ENCODE peak calls at places on chromosomes 12 and 14, in eight cellular contexts. I is endothelial cell, L is uterus, B is psoas muscle, P is AG04450, O is GM23338, M is HepG2, N is upper lobe of right lung. Z is an unnamed sample.

GRCh38 chr12:50598321-50598862 is 93.6 kb downstream of the DIP2B start:
- DNase-seq in I (no peak), L (no peak), B (no peak), P (no peak), O (no peak), M (no peak), N (no peak), Z (no peak)

GRCh38 chr12:6215932-6216494 is 15.8 kb downstream of the CD9 start:
- DNase-seq in I (no peak), L (peak; percentile 72), B (peak; percentile 64), P (no peak), O (peak; percentile 67), M (no peak), N (peak; percentile 93), Z (no peak)

GRCh38 chr12:93518725-93519124 is 51.4 kb downstream of the MRPL42 start:
- DNase-seq in I (no peak), L (no peak), B (no peak), P (peak; percentile 38), O (no peak), M (no peak), N (no peak), Z (no peak)

GRCh38 chr14:44756577-44756976 is 205.2 kb downstream of the KLHL28 start:
- DNase-seq in I (no peak), L (no peak), B (no peak), P (no peak), O (no peak), M (no peak), N (no peak), Z (no peak)

GRCh38 chr12:87953257-87953860 is 75.8 kb downstream of the C12orf50 start:
- DNase-seq in I (peak; percentile 19), L (no peak), B (no peak), P (peak; percentile 36), O (peak; percentile 71), M (peak; percentile 15), N (no peak), Z (no peak)

GRCh38 chr14:94699831-94700230 is 70.1 kb downstream of the GSC start:
- DNase-seq in I (no peak), L (no peak), B (no peak), P (no peak), O (no peak), M (no peak), N (no peak), Z (no peak)

GRCh38 chr12:47763481-47764344 is 5.0 kb upstream of the RAPGEF3 start:
- DNase-seq in I (no peak), L (no peak), B (peak; percentile 41), P (no peak), O (no peak), M (no peak), N (no peak), Z (no peak)

GRCh38 chr14:74401504-74402241 is 24.3 kb downstream of the SYNDIG1L start:
- DNase-seq in I (peak; percentile 37), L (no peak), B (peak; percentile 58), P (no peak), O (peak; percentile 82), M (no peak), N (no peak), Z (no peak)

GRCh38 chr14:95311752-95312151 is 8.0 kb downstream of the CLMN start:
- DNase-seq in I (no peak), L (no peak), B (no peak), P (no peak), O (no peak), M (no peak), N (peak; percentile 72), Z (no peak)

GRCh38 chr14:64049616-64050381 is 197.0 kb downstream of the SYNE2 start:
- DNase-seq in I (no peak), L (no peak), B (no peak), P (no peak), O (no peak), M (no peak), N (no peak), Z (no peak)

GRCh38 chr12:62656576-62657362 is 190.1 kb downstream of the MON2 start:
- DNase-seq in I (no peak), L (no peak), B (no peak), P (no peak), O (peak; percentile 68), M (no peak), N (no peak), Z (no peak)

GRCh38 chr12:58764100-58764953 is 156.0 kb downstream of the LRIG3 start:
- DNase-seq in I (no peak), L (no peak), B (peak; percentile 18), P (no peak), O (no peak), M (peak; percentile 15), N (no peak), Z (no peak)

GRCh38 chr12:65825323-65825572 is 965 bp downstream of the HMGA2 start:
- DNase-seq in I (no peak), L (no peak), B (no peak), P (no peak), O (no peak), M (no peak), N (no peak), Z (no peak)

GRCh38 chr12:120504587-120504986 is 8.7 kb downstream of the DYNLL1 start:
- DNase-seq in I (no peak), L (no peak), B (no peak), P (no peak), O (peak; percentile 37), M (no peak), N (no peak), Z (no peak)

GRCh38 chr12:4214912-4215861 is 58.4 kb upstream of the CCND2 start:
- DNase-seq in I (no peak), L (peak; percentile 15), B (peak; percentile 79), P (no peak), O (no peak), M (no peak), N (peak; percentile 88), Z (no peak)

GRCh38 chr14:38238332-38238731 is 17.6 kb downstream of the CLEC14A start:
- DNase-seq in I (no peak), L (no peak), B (no peak), P (peak; percentile 7), O (no peak), M (no peak), N (no peak), Z (no peak)

GRCh38 chr12:67592228-67593011 is 56.1 kb upstream of the DYRK2 start:
- DNase-seq in I (no peak), L (no peak), B (no peak), P (no peak), O (no peak), M (no peak), N (no peak), Z (no peak)

GRCh38 chr14:63966407-63966806 is 113.6 kb downstream of the SYNE2 start:
- DNase-seq in I (no peak), L (no peak), B (no peak), P (no peak), O (no peak), M (no peak), N (no peak), Z (no peak)

GRCh38 chr12:71666259-71666658 is 2.2 kb downstream of the THAP2 start:
- DNase-seq in I (no peak), L (no peak), B (no peak), P (no peak), O (no peak), M (no peak), N (no peak), Z (no peak)

GRCh38 chr14:75910048-75910447 is 71.7 kb downstream of the TGFB3 start:
- DNase-seq in I (no peak), L (no peak), B (no peak), P (no peak), O (no peak), M (no peak), N (no peak), Z (no peak)

GRCh38 chr14:93263416-93263815 is 56.4 kb downstream of the UBR7 start:
- DNase-seq in I (no peak), L (no peak), B (no peak), P (no peak), O (no peak), M (no peak), N (no peak), Z (no peak)

DNA sequence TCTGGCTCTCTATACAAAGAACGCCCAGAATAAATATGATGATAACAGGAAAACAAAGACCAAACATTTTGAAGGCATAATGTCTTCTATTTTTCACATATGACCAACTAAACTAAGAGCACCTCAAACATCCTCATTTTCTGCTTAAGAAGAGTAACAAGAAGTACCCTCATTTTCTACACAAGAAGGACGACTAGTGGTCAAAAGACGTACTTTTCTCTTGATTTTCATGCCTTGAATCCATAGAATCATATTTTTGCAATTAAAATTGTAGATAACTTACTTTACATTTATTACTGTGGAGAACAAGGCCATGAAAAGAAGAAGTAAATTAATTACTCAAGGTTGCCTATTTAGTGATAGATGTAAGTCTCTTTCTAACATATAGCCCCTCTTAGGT is 358.6 kb downstream of the DUSP6 start:
- DNase-seq in I (no peak), L (no peak), B (no peak), P (peak; percentile 44), O (peak; percentile 65), M (peak; percentile 36), N (no peak), Z (no peak)
- TF ChIP-seq CTCF in I (peak; percentile 66), L (peak; percentile 57), B (peak; percentile 72), P (peak; percentile 60), O (peak; percentile 88), M (peak; percentile 55), N (peak; percentile 63), Z (peak; percentile 91)

DNA sequence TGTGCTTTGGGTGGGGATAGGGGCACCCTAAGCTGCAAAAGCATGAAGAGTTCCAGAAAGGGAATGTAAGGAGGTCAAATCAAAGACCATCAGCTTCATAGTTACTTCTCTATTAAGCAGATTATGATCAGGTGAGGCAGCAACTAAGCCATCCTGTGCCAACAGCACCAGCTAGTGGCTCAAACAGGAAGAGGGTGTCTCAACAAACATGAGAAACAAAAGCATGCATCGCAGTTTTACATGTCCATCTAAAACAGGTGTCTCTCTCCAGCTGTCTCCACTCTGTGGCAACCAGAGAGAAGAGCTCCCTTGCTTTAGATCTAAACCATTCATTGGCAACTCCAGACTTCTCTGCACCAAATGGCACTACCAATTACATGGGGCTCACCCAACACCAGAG is 52.9 kb downstream of the ACTN1 start:
- DNase-seq in I (no peak), L (no peak), B (no peak), P (no peak), O (peak; percentile 43), M (no peak), N (no peak), Z (no peak)
- TF ChIP-seq CTCF in I (no peak), L (no peak), B (no peak), P (peak; percentile 55), O (peak; percentile 61), M (peak; percentile 47), N (peak; percentile 10), Z (peak; percentile 73)

DNA sequence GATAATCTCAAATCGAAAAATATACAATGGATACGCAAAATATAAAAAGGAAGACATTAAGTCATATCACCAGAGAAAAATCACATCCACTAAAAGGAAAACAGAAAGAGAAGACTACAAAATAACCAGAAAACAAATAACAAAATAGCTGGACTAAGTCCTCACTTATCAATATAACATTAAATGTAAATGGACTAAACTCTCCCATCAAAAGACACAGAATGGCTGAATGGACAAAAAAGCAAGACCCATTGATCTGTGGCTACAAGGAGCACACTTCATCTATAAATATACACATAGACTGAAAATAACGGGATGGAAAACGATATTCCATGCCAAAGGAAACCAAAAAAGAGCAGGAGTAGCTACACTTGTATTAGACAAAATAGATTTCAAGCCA is 161.0 kb upstream of the PRKD1 start:
- DNase-seq in I (no peak), L (no peak), B (no peak), P (no peak), O (no peak), M (no peak), N (no peak), Z (no peak)
- TF ChIP-seq CTCF in I (no peak), L (no peak), B (no peak), P (no peak), O (no peak), M (no peak), N (no peak), Z (no peak)

GRCh38 chr12:53701518-53702264 is 25.6 kb downstream of the CALCOCO1 start:
- DNase-seq in I (peak; percentile 87), L (peak; percentile 83), B (peak; percentile 90), P (peak; percentile 30), O (peak; percentile 82), M (peak; percentile 43), N (peak; percentile 91), Z (no peak)
- TF ChIP-seq CTCF in I (peak; percentile 77), L (peak; percentile 92), B (peak; percentile 91), P (peak; percentile 95), O (peak; percentile 77), M (peak; percentile 97), N (peak; percentile 93), Z (peak; percentile 95)

Z was measured in chondrocyte.